ENCODE peak calls at places on chromosomes 1 and 21, in ten cellular contexts. One of them, this sample, is unnamed.

GRCh38 chr1:45446530-45446929 is 44.4 kb downstream of the TESK2 start:
- DNase-seq in activated CD4-positive, alpha-beta T cell treated with anti-CD3 and anti-CD28 coated beads, Interleukin-2, amount 50 U/mL, for 24 hours: no peak
- DNase-seq in SK-N-SH: no peak
- DNase-seq in MCF 10A: no peak
- DNase-seq in hepatic stellate cell: no peak
- DNase-seq in NCI-H226: no peak
- DNase-seq in amniotic stem cell: no peak
- DNase-seq in A549: no peak
- DNase-seq in PC-3: no peak
- DNase-seq in aorta: no peak
- DNase-seq in this sample: no peak

GRCh38 chr1:238380167-238380566 is 489.4 kb upstream of the ZP4 start:
- DNase-seq in activated CD4-positive, alpha-beta T cell treated with anti-CD3 and anti-CD28 coated beads, Interleukin-2, amount 50 U/mL, for 24 hours: no peak
- DNase-seq in SK-N-SH: no peak
- DNase-seq in MCF 10A: no peak
- DNase-seq in hepatic stellate cell: no peak
- DNase-seq in NCI-H226: no peak
- DNase-seq in amniotic stem cell: no peak
- DNase-seq in A549: no peak
- DNase-seq in PC-3: no peak
- DNase-seq in aorta: no peak
- DNase-seq in this sample: no peak

GRCh38 chr1:165284471-165284870 is 72.0 kb downstream of the LMX1A start:
- DNase-seq in activated CD4-positive, alpha-beta T cell treated with anti-CD3 and anti-CD28 coated beads, Interleukin-2, amount 50 U/mL, for 24 hours: no peak
- DNase-seq in SK-N-SH: no peak
- DNase-seq in MCF 10A: no peak
- DNase-seq in hepatic stellate cell: no peak
- DNase-seq in NCI-H226: no peak
- DNase-seq in amniotic stem cell: no peak
- DNase-seq in A549: no peak
- DNase-seq in PC-3: no peak
- DNase-seq in aorta: no peak
- DNase-seq in this sample: no peak

GRCh38 chr1:109255097-109255651 is 5.8 kb downstream of the CELSR2 start:
- DNase-seq in activated CD4-positive, alpha-beta T cell treated with anti-CD3 and anti-CD28 coated beads, Interleukin-2, amount 50 U/mL, for 24 hours: no peak
- DNase-seq in SK-N-SH: peak; percentile 50
- DNase-seq in MCF 10A: no peak
- DNase-seq in hepatic stellate cell: peak; percentile 46
- DNase-seq in NCI-H226: no peak
- DNase-seq in amniotic stem cell: no peak
- DNase-seq in A549: no peak
- DNase-seq in PC-3: no peak
- DNase-seq in aorta: peak; percentile 73
- DNase-seq in this sample: no peak

GRCh38 chr1:63917571-63918394 is 144.0 kb downstream of the ROR1 start:
- DNase-seq in activated CD4-positive, alpha-beta T cell treated with anti-CD3 and anti-CD28 coated beads, Interleukin-2, amount 50 U/mL, for 24 hours: no peak
- DNase-seq in SK-N-SH: no peak
- DNase-seq in MCF 10A: peak; percentile 46
- DNase-seq in hepatic stellate cell: no peak
- DNase-seq in NCI-H226: peak; percentile 33
- DNase-seq in amniotic stem cell: no peak
- DNase-seq in A549: no peak
- DNase-seq in PC-3: peak; percentile 29
- DNase-seq in aorta: no peak
- DNase-seq in this sample: no peak

GRCh38 chr1:41240806-41241747 is 1.0 kb downstream of the SCMH1 start:
- DNase-seq in activated CD4-positive, alpha-beta T cell treated with anti-CD3 and anti-CD28 coated beads, Interleukin-2, amount 50 U/mL, for 24 hours: no peak
- DNase-seq in SK-N-SH: peak; percentile 81
- DNase-seq in MCF 10A: peak; percentile 61
- DNase-seq in hepatic stellate cell: peak; percentile 38
- DNase-seq in NCI-H226: no peak
- DNase-seq in amniotic stem cell: no peak
- DNase-seq in A549: peak; percentile 40
- DNase-seq in PC-3: peak; percentile 51
- DNase-seq in aorta: peak; percentile 89
- DNase-seq in this sample: no peak

GRCh38 chr1:195740862-195741261 is 867.4 kb downstream of the KCNT2 start:
- DNase-seq in activated CD4-positive, alpha-beta T cell treated with anti-CD3 and anti-CD28 coated beads, Interleukin-2, amount 50 U/mL, for 24 hours: no peak
- DNase-seq in SK-N-SH: no peak
- DNase-seq in MCF 10A: no peak
- DNase-seq in hepatic stellate cell: no peak
- DNase-seq in NCI-H226: peak; percentile 15
- DNase-seq in amniotic stem cell: peak; percentile 22
- DNase-seq in A549: no peak
- DNase-seq in PC-3: peak; percentile 39
- DNase-seq in aorta: no peak
- DNase-seq in this sample: no peak

GRCh38 chr1:50421768-50422674 is 1.2 kb downstream of the DMRTA2 start:
- DNase-seq in activated CD4-positive, alpha-beta T cell treated with anti-CD3 and anti-CD28 coated beads, Interleukin-2, amount 50 U/mL, for 24 hours: no peak
- DNase-seq in SK-N-SH: peak; percentile 31
- DNase-seq in MCF 10A: no peak
- DNase-seq in hepatic stellate cell: no peak
- DNase-seq in NCI-H226: no peak
- DNase-seq in amniotic stem cell: no peak
- DNase-seq in A549: no peak
- DNase-seq in PC-3: no peak
- DNase-seq in aorta: no peak
- DNase-seq in this sample: no peak

GRCh38 chr1:176628775-176629174 is 165.8 kb downstream of the PAPPA2 start:
- DNase-seq in activated CD4-positive, alpha-beta T cell treated with anti-CD3 and anti-CD28 coated beads, Interleukin-2, amount 50 U/mL, for 24 hours: no peak
- DNase-seq in SK-N-SH: no peak
- DNase-seq in MCF 10A: no peak
- DNase-seq in hepatic stellate cell: no peak
- DNase-seq in NCI-H226: no peak
- DNase-seq in amniotic stem cell: no peak
- DNase-seq in A549: no peak
- DNase-seq in PC-3: no peak
- DNase-seq in aorta: no peak
- DNase-seq in this sample: no peak

GRCh38 chr1:154198756-154199562 is 7.1 kb upstream of the TPM3 start:
- DNase-seq in activated CD4-positive, alpha-beta T cell treated with anti-CD3 and anti-CD28 coated beads, Interleukin-2, amount 50 U/mL, for 24 hours: peak; percentile 32
- DNase-seq in SK-N-SH: peak; percentile 78
- DNase-seq in MCF 10A: peak; percentile 80
- DNase-seq in hepatic stellate cell: peak; percentile 63
- DNase-seq in NCI-H226: peak; percentile 14
- DNase-seq in amniotic stem cell: peak; percentile 46
- DNase-seq in A549: peak; percentile 82
- DNase-seq in PC-3: peak; percentile 84
- DNase-seq in aorta: no peak
- DNase-seq in this sample: no peak

GRCh38 chr21:46216132-46216747 is 12.3 kb downstream of the LSS start:
- DNase-seq in activated CD4-positive, alpha-beta T cell treated with anti-CD3 and anti-CD28 coated beads, Interleukin-2, amount 50 U/mL, for 24 hours: no peak
- DNase-seq in SK-N-SH: no peak
- DNase-seq in MCF 10A: no peak
- DNase-seq in hepatic stellate cell: no peak
- DNase-seq in NCI-H226: no peak
- DNase-seq in amniotic stem cell: no peak
- DNase-seq in A549: no peak
- DNase-seq in PC-3: no peak
- DNase-seq in aorta: peak; percentile 65
- DNase-seq in this sample: no peak

GRCh38 chr1:198671136-198671535 is 32.3 kb downstream of the PTPRC start:
- DNase-seq in activated CD4-positive, alpha-beta T cell treated with anti-CD3 and anti-CD28 coated beads, Interleukin-2, amount 50 U/mL, for 24 hours: no peak
- DNase-seq in SK-N-SH: no peak
- DNase-seq in MCF 10A: no peak
- DNase-seq in hepatic stellate cell: no peak
- DNase-seq in NCI-H226: no peak
- DNase-seq in amniotic stem cell: no peak
- DNase-seq in A549: no peak
- DNase-seq in PC-3: no peak
- DNase-seq in aorta: no peak
- DNase-seq in this sample: no peak

GRCh38 chr1:209607102-209607794 is 23.7 kb downstream of the CAMK1G start:
- DNase-seq in activated CD4-positive, alpha-beta T cell treated with anti-CD3 and anti-CD28 coated beads, Interleukin-2, amount 50 U/mL, for 24 hours: peak; percentile 37
- DNase-seq in SK-N-SH: no peak
- DNase-seq in MCF 10A: peak; percentile 92
- DNase-seq in hepatic stellate cell: no peak
- DNase-seq in NCI-H226: peak; percentile 51
- DNase-seq in amniotic stem cell: no peak
- DNase-seq in A549: peak; percentile 70
- DNase-seq in PC-3: peak; percentile 80
- DNase-seq in aorta: no peak
- DNase-seq in this sample: no peak

GRCh38 chr21:31886896-31887595 is 14.2 kb downstream of the HUNK start:
- DNase-seq in activated CD4-positive, alpha-beta T cell treated with anti-CD3 and anti-CD28 coated beads, Interleukin-2, amount 50 U/mL, for 24 hours: no peak
- DNase-seq in SK-N-SH: no peak
- DNase-seq in MCF 10A: no peak
- DNase-seq in hepatic stellate cell: no peak
- DNase-seq in NCI-H226: no peak
- DNase-seq in amniotic stem cell: no peak
- DNase-seq in A549: no peak
- DNase-seq in PC-3: no peak
- DNase-seq in aorta: no peak
- DNase-seq in this sample: no peak

GRCh38 chr1:154420172-154420571 is 15.0 kb downstream of the IL6R start:
- DNase-seq in activated CD4-positive, alpha-beta T cell treated with anti-CD3 and anti-CD28 coated beads, Interleukin-2, amount 50 U/mL, for 24 hours: peak; percentile 41
- DNase-seq in SK-N-SH: peak; percentile 46
- DNase-seq in MCF 10A: peak; percentile 96
- DNase-seq in hepatic stellate cell: peak; percentile 92
- DNase-seq in NCI-H226: peak; percentile 75
- DNase-seq in amniotic stem cell: peak; percentile 33
- DNase-seq in A549: peak; percentile 80
- DNase-seq in PC-3: peak; percentile 91
- DNase-seq in aorta: peak; percentile 93
- DNase-seq in this sample: peak; percentile 98

GRCh38 chr1:69479734-69480133 is 88.0 kb upstream of the LRRC7 start:
- DNase-seq in activated CD4-positive, alpha-beta T cell treated with anti-CD3 and anti-CD28 coated beads, Interleukin-2, amount 50 U/mL, for 24 hours: no peak
- DNase-seq in SK-N-SH: no peak
- DNase-seq in MCF 10A: no peak
- DNase-seq in hepatic stellate cell: no peak
- DNase-seq in NCI-H226: no peak
- DNase-seq in amniotic stem cell: no peak
- DNase-seq in A549: no peak
- DNase-seq in PC-3: no peak
- DNase-seq in aorta: no peak
- DNase-seq in this sample: no peak

This sample was measured in brain pericyte.